ENCODE peak calls at places on chromosomes 1 and 21, in eight cellular contexts. One of them, this sample, is unnamed. For H3K4me1, the result is how much of the 10 kb centered on the place peaks cover.

GRCh38 chr1:212034516-212035122 is 738 bp downstream of the INTS7 start:
- DNase-seq in CD8-positive, alpha-beta memory T cell: no peak
- DNase-seq in HCT116: no peak
- DNase-seq in CD8-positive, alpha-beta T cell: no peak
- DNase-seq in mesendoderm: no peak
- DNase-seq in CD4-positive, CD25-positive, alpha-beta regulatory T cell: no peak
- DNase-seq in heart left ventricle: no peak
- DNase-seq in kidney: no peak
- DNase-seq in this sample: no peak

GRCh38 chr21:39681845-39682244 is 63.1 kb upstream of the IGSF5 start:
- DNase-seq in CD4-positive, CD25-positive, alpha-beta regulatory T cell: no peak
- DNase-seq in CD8-positive, alpha-beta memory T cell: no peak
- DNase-seq in kidney: no peak
- DNase-seq in heart left ventricle: no peak
- DNase-seq in HCT116: no peak
- DNase-seq in mesendoderm: no peak
- DNase-seq in CD8-positive, alpha-beta T cell: no peak
- DNase-seq in this sample: no peak

GRCh38 chr1:246106342-246106763 is 400.7 kb downstream of the SMYD3 start:
- DNase-seq in HCT116: no peak
- DNase-seq in CD8-positive, alpha-beta T cell: no peak
- DNase-seq in CD8-positive, alpha-beta memory T cell: no peak
- DNase-seq in CD4-positive, CD25-positive, alpha-beta regulatory T cell: no peak
- DNase-seq in heart left ventricle: no peak
- DNase-seq in kidney: no peak
- DNase-seq in mesendoderm: no peak
- DNase-seq in this sample: no peak

GRCh38 chr1:243179714-243180113 is 75.4 kb downstream of the CEP170 start:
- DNase-seq in kidney: no peak
- DNase-seq in mesendoderm: no peak
- DNase-seq in heart left ventricle: no peak
- DNase-seq in CD8-positive, alpha-beta T cell: no peak
- DNase-seq in CD4-positive, CD25-positive, alpha-beta regulatory T cell: peak
- DNase-seq in CD8-positive, alpha-beta memory T cell: no peak
- DNase-seq in HCT116: no peak
- DNase-seq in this sample: no peak

GRCh38 chr1:197399691-197400521 is 131.9 kb downstream of the CRB1 start:
- DNase-seq in HCT116: peak
- DNase-seq in CD4-positive, CD25-positive, alpha-beta regulatory T cell: peak
- DNase-seq in heart left ventricle: no peak
- DNase-seq in CD8-positive, alpha-beta memory T cell: no peak
- DNase-seq in CD8-positive, alpha-beta T cell: no peak
- DNase-seq in kidney: no peak
- DNase-seq in mesendoderm: peak
- DNase-seq in this sample: no peak

GRCh38 chr1:23614128-23614660 is 54.9 kb upstream of the ID3 start:
- DNase-seq in heart left ventricle: no peak
- DNase-seq in kidney: no peak
- DNase-seq in CD4-positive, CD25-positive, alpha-beta regulatory T cell: no peak
- DNase-seq in CD8-positive, alpha-beta memory T cell: no peak
- DNase-seq in HCT116: no peak
- DNase-seq in CD8-positive, alpha-beta T cell: no peak
- DNase-seq in mesendoderm: no peak
- DNase-seq in this sample: no peak

GRCh38 chr1:112146201-112146715 is 156.8 kb upstream of the KCND3 start:
- DNase-seq in CD4-positive, CD25-positive, alpha-beta regulatory T cell: no peak
- DNase-seq in heart left ventricle: no peak
- DNase-seq in CD8-positive, alpha-beta T cell: no peak
- DNase-seq in HCT116: no peak
- DNase-seq in kidney: no peak
- DNase-seq in mesendoderm: no peak
- DNase-seq in CD8-positive, alpha-beta memory T cell: no peak
- DNase-seq in this sample: no peak

GRCh38 chr1:246178902-246179301 is 328.2 kb downstream of the SMYD3 start:
- DNase-seq in kidney: no peak
- DNase-seq in CD8-positive, alpha-beta T cell: no peak
- DNase-seq in CD8-positive, alpha-beta memory T cell: no peak
- DNase-seq in mesendoderm: no peak
- DNase-seq in heart left ventricle: no peak
- DNase-seq in HCT116: no peak
- DNase-seq in CD4-positive, CD25-positive, alpha-beta regulatory T cell: no peak
- DNase-seq in this sample: no peak

GRCh38 chr1:165897326-165898303 is 70.2 kb downstream of the UCK2 start:
- DNase-seq in kidney: no peak
- DNase-seq in HCT116: no peak
- DNase-seq in CD8-positive, alpha-beta memory T cell: no peak
- DNase-seq in heart left ventricle: no peak
- DNase-seq in CD8-positive, alpha-beta T cell: no peak
- DNase-seq in CD4-positive, CD25-positive, alpha-beta regulatory T cell: peak
- DNase-seq in mesendoderm: no peak
- DNase-seq in this sample: no peak

GRCh38 chr1:153260473-153260979 is 1.0 kb downstream of the LORICRIN start:
- DNase-seq in kidney: no peak
- DNase-seq in CD8-positive, alpha-beta memory T cell: no peak
- DNase-seq in mesendoderm: no peak
- DNase-seq in heart left ventricle: no peak
- DNase-seq in CD4-positive, CD25-positive, alpha-beta regulatory T cell: no peak
- DNase-seq in HCT116: no peak
- DNase-seq in CD8-positive, alpha-beta T cell: peak
- DNase-seq in this sample: no peak

GRCh38 chr1:192808588-192809285 is at the start of gene RGS2:
- DNase-seq in CD4-positive, CD25-positive, alpha-beta regulatory T cell: peak
- DNase-seq in mesendoderm: peak
- DNase-seq in kidney: peak
- DNase-seq in CD8-positive, alpha-beta T cell: peak
- DNase-seq in heart left ventricle: peak
- DNase-seq in HCT116: peak
- DNase-seq in CD8-positive, alpha-beta memory T cell: peak
- DNase-seq in this sample: peak

GRCh38 chr21:28832715-28833061 is 160.0 kb downstream of the LTN1 start:
- DNase-seq in kidney: no peak
- DNase-seq in CD8-positive, alpha-beta T cell: no peak
- DNase-seq in mesendoderm: no peak
- DNase-seq in HCT116: no peak
- DNase-seq in CD4-positive, CD25-positive, alpha-beta regulatory T cell: no peak
- DNase-seq in CD8-positive, alpha-beta memory T cell: no peak
- DNase-seq in heart left ventricle: no peak
- DNase-seq in this sample: no peak

GRCh38 chr21:17512245-17513213 is at the start of gene CXADR:
- DNase-seq in HCT116: peak
- DNase-seq in kidney: peak
- DNase-seq in CD8-positive, alpha-beta memory T cell: peak
- DNase-seq in CD4-positive, CD25-positive, alpha-beta regulatory T cell: peak
- DNase-seq in CD8-positive, alpha-beta T cell: peak
- DNase-seq in heart left ventricle: peak
- DNase-seq in mesendoderm: peak
- DNase-seq in this sample: peak

GRCh38 chr21:14284439-14284838 is 68.5 kb downstream of the RBM11 start:
- DNase-seq in CD8-positive, alpha-beta T cell: no peak
- DNase-seq in CD8-positive, alpha-beta memory T cell: no peak
- DNase-seq in heart left ventricle: no peak
- DNase-seq in mesendoderm: no peak
- DNase-seq in CD4-positive, CD25-positive, alpha-beta regulatory T cell: no peak
- DNase-seq in HCT116: no peak
- DNase-seq in kidney: no peak
- DNase-seq in this sample: no peak

GRCh38 chr1:25530348-25531081 is 12.9 kb upstream of the LDLRAP1 start:
- DNase-seq in HCT116: no peak
- DNase-seq in mesendoderm: no peak
- DNase-seq in CD8-positive, alpha-beta T cell: no peak
- DNase-seq in kidney: no peak
- DNase-seq in CD4-positive, CD25-positive, alpha-beta regulatory T cell: no peak
- DNase-seq in heart left ventricle: no peak
- DNase-seq in CD8-positive, alpha-beta memory T cell: no peak
- DNase-seq in this sample: no peak

GRCh38 chr1:182054698-182055326 is 6.7 kb downstream of the ZNF648 start:
- DNase-seq in mesendoderm: peak
- DNase-seq in heart left ventricle: no peak
- DNase-seq in kidney: no peak
- DNase-seq in CD8-positive, alpha-beta T cell: peak
- DNase-seq in CD8-positive, alpha-beta memory T cell: peak
- DNase-seq in HCT116: peak
- DNase-seq in CD4-positive, CD25-positive, alpha-beta regulatory T cell: peak
- DNase-seq in this sample: no peak

GRCh38 chr1:221993444-221993948 is 251.6 kb upstream of the DUSP10 start:
- DNase-seq in HCT116: no peak
- DNase-seq in CD8-positive, alpha-beta memory T cell: no peak
- DNase-seq in mesendoderm: peak
- DNase-seq in heart left ventricle: no peak
- DNase-seq in CD8-positive, alpha-beta T cell: no peak
- DNase-seq in CD4-positive, CD25-positive, alpha-beta regulatory T cell: no peak
- DNase-seq in kidney: no peak
- DNase-seq in this sample: no peak

GRCh38 chr1:209045326-209046057 is 538.0 kb upstream of the CAMK1G start:
- DNase-seq in CD8-positive, alpha-beta memory T cell: no peak
- DNase-seq in CD4-positive, CD25-positive, alpha-beta regulatory T cell: no peak
- DNase-seq in mesendoderm: peak
- DNase-seq in heart left ventricle: no peak
- DNase-seq in kidney: no peak
- DNase-seq in HCT116: no peak
- DNase-seq in CD8-positive, alpha-beta T cell: no peak
- DNase-seq in this sample: no peak

GRCh38 chr1:14608308-14608707 is 9.8 kb downstream of the KAZN start:
- DNase-seq in kidney: no peak
- DNase-seq in heart left ventricle: no peak
- DNase-seq in CD4-positive, CD25-positive, alpha-beta regulatory T cell: no peak
- DNase-seq in CD8-positive, alpha-beta T cell: no peak
- DNase-seq in HCT116: no peak
- DNase-seq in mesendoderm: no peak
- DNase-seq in CD8-positive, alpha-beta memory T cell: no peak
- DNase-seq in this sample: no peak

GRCh38 chr1:207958376-207959139 is 47.6 kb upstream of the CD34 start:
- DNase-seq in CD8-positive, alpha-beta T cell: no peak
- DNase-seq in CD8-positive, alpha-beta memory T cell: no peak
- DNase-seq in CD4-positive, CD25-positive, alpha-beta regulatory T cell: peak
- DNase-seq in mesendoderm: no peak
- DNase-seq in HCT116: no peak
- DNase-seq in heart left ventricle: no peak
- DNase-seq in kidney: no peak
- DNase-seq in this sample: peak

GRCh38 chr1:207959141-207959825 is 48.4 kb upstream of the CD34 start:
- DNase-seq in CD8-positive, alpha-beta T cell: no peak
- DNase-seq in CD4-positive, CD25-positive, alpha-beta regulatory T cell: no peak
- DNase-seq in HCT116: no peak
- DNase-seq in mesendoderm: peak
- DNase-seq in heart left ventricle: peak
- DNase-seq in kidney: peak
- DNase-seq in CD8-positive, alpha-beta memory T cell: no peak
- DNase-seq in this sample: peak

GRCh38 chr1:207962716-207963428 is 51.9 kb upstream of the CD34 start:
- DNase-seq in CD8-positive, alpha-beta memory T cell: no peak
- DNase-seq in heart left ventricle: peak
- DNase-seq in HCT116: no peak
- DNase-seq in mesendoderm: peak
- DNase-seq in kidney: peak
- DNase-seq in CD4-positive, CD25-positive, alpha-beta regulatory T cell: no peak
- DNase-seq in CD8-positive, alpha-beta T cell: no peak
- DNase-seq in this sample: peak

GRCh38 chr1:207956976-207957375 is 46.1 kb upstream of the CD34 start:
- DNase-seq in kidney: no peak
- DNase-seq in CD8-positive, alpha-beta memory T cell: no peak
- DNase-seq in CD4-positive, CD25-positive, alpha-beta regulatory T cell: no peak
- DNase-seq in mesendoderm: no peak
- DNase-seq in HCT116: no peak
- DNase-seq in CD8-positive, alpha-beta T cell: no peak
- DNase-seq in heart left ventricle: no peak
- DNase-seq in this sample: no peak

GRCh38 chr1:207959995-207960745 is 49.2 kb upstream of the CD34 start:
- DNase-seq in HCT116: no peak
- DNase-seq in CD4-positive, CD25-positive, alpha-beta regulatory T cell: no peak
- DNase-seq in CD8-positive, alpha-beta T cell: no peak
- DNase-seq in CD8-positive, alpha-beta memory T cell: no peak
- DNase-seq in heart left ventricle: no peak
- DNase-seq in kidney: no peak
- DNase-seq in mesendoderm: no peak
- DNase-seq in this sample: peak
- H3K27ac ChIP-seq in HCT116: no peak
- H3K27ac ChIP-seq in CD4-positive, CD25-positive, alpha-beta regulatory T cell: no peak
- H3K27ac ChIP-seq in CD8-positive, alpha-beta T cell: no peak
- H3K27ac ChIP-seq in CD8-positive, alpha-beta memory T cell: no peak
- H3K27ac ChIP-seq in heart left ventricle: peak
- H3K27ac ChIP-seq in kidney: peak
- H3K27ac ChIP-seq in mesendoderm: no peak
- H3K27ac ChIP-seq in this sample: peak

DNA sequence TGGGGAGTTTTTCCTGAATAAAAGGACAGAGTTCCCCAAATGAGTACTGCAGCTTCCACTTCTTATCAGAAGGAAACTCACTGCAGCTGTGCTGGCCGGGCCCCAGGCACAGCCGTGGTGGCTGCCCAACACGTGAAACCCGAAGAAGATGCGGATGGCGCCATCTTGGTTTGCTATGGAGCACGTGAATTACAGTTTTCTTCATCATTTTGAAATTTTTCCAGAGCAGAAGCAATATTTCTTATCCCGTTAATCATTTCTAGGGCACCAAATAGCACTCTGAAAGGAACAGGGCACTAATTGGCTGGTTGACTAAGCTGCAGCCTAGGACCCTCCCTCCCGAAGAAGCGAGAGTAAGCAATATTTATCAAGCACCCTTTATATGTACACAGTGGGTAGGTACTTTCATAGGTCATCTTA is 63.2 kb upstream of the EPS8L3 start:
- DNase-seq in mesendoderm: no peak
- DNase-seq in heart left ventricle: no peak
- DNase-seq in CD4-positive, CD25-positive, alpha-beta regulatory T cell: no peak
- DNase-seq in CD8-positive, alpha-beta T cell: no peak
- DNase-seq in kidney: no peak
- DNase-seq in CD8-positive, alpha-beta memory T cell: no peak
- DNase-seq in HCT116: no peak
- DNase-seq in this sample: peak
- H3K4me1 ChIP-seq in mesendoderm: under half
- H3K4me1 ChIP-seq in heart left ventricle: under half
- H3K4me1 ChIP-seq in CD4-positive, CD25-positive, alpha-beta regulatory T cell: under half
- H3K4me1 ChIP-seq in CD8-positive, alpha-beta T cell: under half
- H3K4me1 ChIP-seq in kidney: under half
- H3K4me1 ChIP-seq in CD8-positive, alpha-beta memory T cell: under half
- H3K4me1 ChIP-seq in HCT116: under half
- H3K4me1 ChIP-seq in this sample: under half

DNA sequence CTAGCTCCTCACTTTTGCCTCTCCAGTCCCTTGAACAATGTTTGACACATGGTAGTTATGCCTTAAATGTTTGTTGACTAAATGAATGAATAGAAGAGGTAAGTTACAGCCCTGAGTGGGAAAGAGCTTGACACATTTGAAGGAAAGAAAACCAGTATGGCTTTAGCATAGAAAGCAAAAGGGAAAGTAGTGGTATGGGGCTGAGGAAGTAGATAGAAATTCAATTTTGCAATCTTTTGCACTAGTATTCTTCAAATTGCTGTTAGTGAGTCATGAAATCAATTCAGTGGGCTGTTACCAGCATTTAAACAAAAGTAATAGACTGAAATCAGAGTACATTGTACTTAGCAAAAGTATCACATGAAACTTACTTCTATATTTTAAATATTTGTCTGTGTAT is 21.1 kb downstream of the PLA2G4A start:
- DNase-seq in HCT116: no peak
- DNase-seq in CD8-positive, alpha-beta T cell: no peak
- DNase-seq in heart left ventricle: no peak
- DNase-seq in CD4-positive, CD25-positive, alpha-beta regulatory T cell: no peak
- DNase-seq in kidney: no peak
- DNase-seq in mesendoderm: no peak
- DNase-seq in CD8-positive, alpha-beta memory T cell: no peak
- DNase-seq in this sample: no peak
- H3K27ac ChIP-seq in HCT116: no peak
- H3K27ac ChIP-seq in CD8-positive, alpha-beta T cell: no peak
- H3K27ac ChIP-seq in heart left ventricle: no peak
- H3K27ac ChIP-seq in CD4-positive, CD25-positive, alpha-beta regulatory T cell: no peak
- H3K27ac ChIP-seq in kidney: no peak
- H3K27ac ChIP-seq in mesendoderm: no peak
- H3K27ac ChIP-seq in CD8-positive, alpha-beta memory T cell: no peak
- H3K27ac ChIP-seq in this sample: no peak

GRCh38 chr1:219745070-219745469 is 132.2 kb upstream of the ZC3H11B start:
- DNase-seq in CD8-positive, alpha-beta T cell: no peak
- DNase-seq in heart left ventricle: no peak
- DNase-seq in mesendoderm: no peak
- DNase-seq in CD8-positive, alpha-beta memory T cell: no peak
- DNase-seq in CD4-positive, CD25-positive, alpha-beta regulatory T cell: no peak
- DNase-seq in kidney: no peak
- DNase-seq in HCT116: no peak
- DNase-seq in this sample: no peak
- H3K4me1 ChIP-seq in CD8-positive, alpha-beta T cell: under half
- H3K4me1 ChIP-seq in heart left ventricle: under half
- H3K4me1 ChIP-seq in mesendoderm: under half
- H3K4me1 ChIP-seq in CD8-positive, alpha-beta memory T cell: under half
- H3K4me1 ChIP-seq in CD4-positive, CD25-positive, alpha-beta regulatory T cell: under half
- H3K4me1 ChIP-seq in kidney: under half
- H3K4me1 ChIP-seq in HCT116: under half
- H3K4me1 ChIP-seq in this sample: under half

This sample was measured in right cardiac atrium.